ENCODE peak calls at places on chromosomes 6 and 20, in ten cellular contexts. One of them, this sample, is unnamed.
A peak's percentile ranks its signal among the peaks of the same experiment; 100 is the strongest.

GRCh38 chr6:154515808-154516207 is 5.3 kb upstream of the CNKSR3 start:
- DNase-seq in T-helper 17 cell: no peak
- DNase-seq in NCI-H2029 treated with DMSO at 0.1 percent for 48 hours: no peak
- DNase-seq in C1 segment of cervical spinal cord: no peak
- DNase-seq in GM12892: no peak
- DNase-seq in stimulated activated CD8-positive, alpha-beta memory T cell treated with anti-CD3 and anti-CD28 coated beads, Interleukin-2, amount 100 ng/mL, for 1 hour: no peak
- DNase-seq in memory B cell: no peak
- DNase-seq in retina: no peak
- DNase-seq in EH: no peak
- DNase-seq in activated T-helper 1 cell treated with anti-CD3 and anti-CD28 coated beads, Interleukin-12 subunit alpha, Interleukin-12 subunit beta, Interleukin-2, Interleukin-4 antibody, amounts not matched to agents 30 ng/mL and 10 ng/mL and 1 ng/mL, durations not matched to agents 14 hours and 24 hours and 36 hours: no peak
- DNase-seq in this sample: no peak

GRCh38 chr20:4894981-4895381 is 106.3 kb downstream of the SLC23A2 start:
- DNase-seq in T-helper 17 cell: no peak
- DNase-seq in NCI-H2029 treated with DMSO at 0.1 percent for 48 hours: no peak
- DNase-seq in C1 segment of cervical spinal cord: no peak
- DNase-seq in GM12892: no peak
- DNase-seq in stimulated activated CD8-positive, alpha-beta memory T cell treated with anti-CD3 and anti-CD28 coated beads, Interleukin-2, amount 100 ng/mL, for 1 hour: no peak
- DNase-seq in memory B cell: no peak
- DNase-seq in retina: peak; percentile 9
- DNase-seq in EH: no peak
- DNase-seq in activated T-helper 1 cell treated with anti-CD3 and anti-CD28 coated beads, Interleukin-12 subunit alpha, Interleukin-12 subunit beta, Interleukin-2, Interleukin-4 antibody, amounts not matched to agents 30 ng/mL and 10 ng/mL and 1 ng/mL, durations not matched to agents 14 hours and 24 hours and 36 hours: no peak
- DNase-seq in this sample: no peak

GRCh38 chr6:133551847-133552331 is 310.7 kb downstream of the EYA4 start:
- DNase-seq in T-helper 17 cell: no peak
- DNase-seq in NCI-H2029 treated with DMSO at 0.1 percent for 48 hours: no peak
- DNase-seq in C1 segment of cervical spinal cord: no peak
- DNase-seq in GM12892: no peak
- DNase-seq in stimulated activated CD8-positive, alpha-beta memory T cell treated with anti-CD3 and anti-CD28 coated beads, Interleukin-2, amount 100 ng/mL, for 1 hour: no peak
- DNase-seq in memory B cell: no peak
- DNase-seq in retina: no peak
- DNase-seq in EH: peak; percentile 95
- DNase-seq in activated T-helper 1 cell treated with anti-CD3 and anti-CD28 coated beads, Interleukin-12 subunit alpha, Interleukin-12 subunit beta, Interleukin-2, Interleukin-4 antibody, amounts not matched to agents 30 ng/mL and 10 ng/mL and 1 ng/mL, durations not matched to agents 14 hours and 24 hours and 36 hours: no peak
- DNase-seq in this sample: peak; percentile 98

GRCh38 chr6:151240036-151240685 is 394 bp downstream of the AKAP12 start:
- DNase-seq in T-helper 17 cell: no peak
- DNase-seq in NCI-H2029 treated with DMSO at 0.1 percent for 48 hours: no peak
- DNase-seq in C1 segment of cervical spinal cord: peak; percentile 8
- DNase-seq in GM12892: peak; percentile 34
- DNase-seq in stimulated activated CD8-positive, alpha-beta memory T cell treated with anti-CD3 and anti-CD28 coated beads, Interleukin-2, amount 100 ng/mL, for 1 hour: no peak
- DNase-seq in memory B cell: peak; percentile 13
- DNase-seq in retina: peak; percentile 94
- DNase-seq in EH: peak; percentile 88
- DNase-seq in activated T-helper 1 cell treated with anti-CD3 and anti-CD28 coated beads, Interleukin-12 subunit alpha, Interleukin-12 subunit beta, Interleukin-2, Interleukin-4 antibody, amounts not matched to agents 30 ng/mL and 10 ng/mL and 1 ng/mL, durations not matched to agents 14 hours and 24 hours and 36 hours: no peak
- DNase-seq in this sample: peak; percentile 76

GRCh38 chr6:111989743-111990142 is 64.2 kb upstream of the CCN6 start:
- DNase-seq in T-helper 17 cell: no peak
- DNase-seq in NCI-H2029 treated with DMSO at 0.1 percent for 48 hours: no peak
- DNase-seq in C1 segment of cervical spinal cord: no peak
- DNase-seq in GM12892: no peak
- DNase-seq in stimulated activated CD8-positive, alpha-beta memory T cell treated with anti-CD3 and anti-CD28 coated beads, Interleukin-2, amount 100 ng/mL, for 1 hour: no peak
- DNase-seq in memory B cell: no peak
- DNase-seq in retina: no peak
- DNase-seq in EH: no peak
- DNase-seq in activated T-helper 1 cell treated with anti-CD3 and anti-CD28 coated beads, Interleukin-12 subunit alpha, Interleukin-12 subunit beta, Interleukin-2, Interleukin-4 antibody, amounts not matched to agents 30 ng/mL and 10 ng/mL and 1 ng/mL, durations not matched to agents 14 hours and 24 hours and 36 hours: no peak
- DNase-seq in this sample: no peak

GRCh38 chr20:25987073-25987927 is 290.6 kb upstream of the ZNF337 start:
- DNase-seq in T-helper 17 cell: peak; percentile 28
- DNase-seq in NCI-H2029 treated with DMSO at 0.1 percent for 48 hours: no peak
- DNase-seq in C1 segment of cervical spinal cord: no peak
- DNase-seq in GM12892: peak; percentile 44
- DNase-seq in stimulated activated CD8-positive, alpha-beta memory T cell treated with anti-CD3 and anti-CD28 coated beads, Interleukin-2, amount 100 ng/mL, for 1 hour: peak; percentile 37
- DNase-seq in memory B cell: peak; percentile 59
- DNase-seq in retina: peak; percentile 90
- DNase-seq in EH: peak; percentile 54
- DNase-seq in activated T-helper 1 cell treated with anti-CD3 and anti-CD28 coated beads, Interleukin-12 subunit alpha, Interleukin-12 subunit beta, Interleukin-2, Interleukin-4 antibody, amounts not matched to agents 30 ng/mL and 10 ng/mL and 1 ng/mL, durations not matched to agents 14 hours and 24 hours and 36 hours: peak; percentile 31
- DNase-seq in this sample: peak; percentile 74

GRCh38 chr6:139291813-139292619 is at the start of gene TXLNB:
- DNase-seq in T-helper 17 cell: peak; percentile 38
- DNase-seq in NCI-H2029 treated with DMSO at 0.1 percent for 48 hours: no peak
- DNase-seq in C1 segment of cervical spinal cord: no peak
- DNase-seq in GM12892: no peak
- DNase-seq in stimulated activated CD8-positive, alpha-beta memory T cell treated with anti-CD3 and anti-CD28 coated beads, Interleukin-2, amount 100 ng/mL, for 1 hour: peak; percentile 62
- DNase-seq in memory B cell: no peak
- DNase-seq in retina: peak; percentile 60
- DNase-seq in EH: peak; percentile 77
- DNase-seq in activated T-helper 1 cell treated with anti-CD3 and anti-CD28 coated beads, Interleukin-12 subunit alpha, Interleukin-12 subunit beta, Interleukin-2, Interleukin-4 antibody, amounts not matched to agents 30 ng/mL and 10 ng/mL and 1 ng/mL, durations not matched to agents 14 hours and 24 hours and 36 hours: peak; percentile 80
- DNase-seq in this sample: peak; percentile 92

GRCh38 chr6:66568271-66568670 is 861.2 kb upstream of the EYS start:
- DNase-seq in T-helper 17 cell: no peak
- DNase-seq in NCI-H2029 treated with DMSO at 0.1 percent for 48 hours: no peak
- DNase-seq in C1 segment of cervical spinal cord: no peak
- DNase-seq in GM12892: no peak
- DNase-seq in stimulated activated CD8-positive, alpha-beta memory T cell treated with anti-CD3 and anti-CD28 coated beads, Interleukin-2, amount 100 ng/mL, for 1 hour: no peak
- DNase-seq in memory B cell: no peak
- DNase-seq in retina: no peak
- DNase-seq in EH: no peak
- DNase-seq in activated T-helper 1 cell treated with anti-CD3 and anti-CD28 coated beads, Interleukin-12 subunit alpha, Interleukin-12 subunit beta, Interleukin-2, Interleukin-4 antibody, amounts not matched to agents 30 ng/mL and 10 ng/mL and 1 ng/mL, durations not matched to agents 14 hours and 24 hours and 36 hours: no peak
- DNase-seq in this sample: peak; percentile 26

GRCh38 chr6:134962421-134962820 is 12.5 kb upstream of the ALDH8A1 start:
- DNase-seq in T-helper 17 cell: no peak
- DNase-seq in NCI-H2029 treated with DMSO at 0.1 percent for 48 hours: no peak
- DNase-seq in C1 segment of cervical spinal cord: no peak
- DNase-seq in GM12892: no peak
- DNase-seq in stimulated activated CD8-positive, alpha-beta memory T cell treated with anti-CD3 and anti-CD28 coated beads, Interleukin-2, amount 100 ng/mL, for 1 hour: no peak
- DNase-seq in memory B cell: no peak
- DNase-seq in retina: no peak
- DNase-seq in EH: no peak
- DNase-seq in activated T-helper 1 cell treated with anti-CD3 and anti-CD28 coated beads, Interleukin-12 subunit alpha, Interleukin-12 subunit beta, Interleukin-2, Interleukin-4 antibody, amounts not matched to agents 30 ng/mL and 10 ng/mL and 1 ng/mL, durations not matched to agents 14 hours and 24 hours and 36 hours: no peak
- DNase-seq in this sample: no peak

GRCh38 chr20:45583502-45583901 is 4.4 kb upstream of the WFDC8 start:
- DNase-seq in T-helper 17 cell: no peak
- DNase-seq in NCI-H2029 treated with DMSO at 0.1 percent for 48 hours: no peak
- DNase-seq in C1 segment of cervical spinal cord: no peak
- DNase-seq in GM12892: no peak
- DNase-seq in stimulated activated CD8-positive, alpha-beta memory T cell treated with anti-CD3 and anti-CD28 coated beads, Interleukin-2, amount 100 ng/mL, for 1 hour: no peak
- DNase-seq in memory B cell: no peak
- DNase-seq in retina: no peak
- DNase-seq in EH: no peak
- DNase-seq in activated T-helper 1 cell treated with anti-CD3 and anti-CD28 coated beads, Interleukin-12 subunit alpha, Interleukin-12 subunit beta, Interleukin-2, Interleukin-4 antibody, amounts not matched to agents 30 ng/mL and 10 ng/mL and 1 ng/mL, durations not matched to agents 14 hours and 24 hours and 36 hours: no peak
- DNase-seq in this sample: no peak

GRCh38 chr20:588476-588875 is 21.6 kb downstream of the TCF15 start:
- DNase-seq in T-helper 17 cell: no peak
- DNase-seq in NCI-H2029 treated with DMSO at 0.1 percent for 48 hours: no peak
- DNase-seq in C1 segment of cervical spinal cord: no peak
- DNase-seq in GM12892: no peak
- DNase-seq in stimulated activated CD8-positive, alpha-beta memory T cell treated with anti-CD3 and anti-CD28 coated beads, Interleukin-2, amount 100 ng/mL, for 1 hour: no peak
- DNase-seq in memory B cell: no peak
- DNase-seq in retina: no peak
- DNase-seq in EH: no peak
- DNase-seq in activated T-helper 1 cell treated with anti-CD3 and anti-CD28 coated beads, Interleukin-12 subunit alpha, Interleukin-12 subunit beta, Interleukin-2, Interleukin-4 antibody, amounts not matched to agents 30 ng/mL and 10 ng/mL and 1 ng/mL, durations not matched to agents 14 hours and 24 hours and 36 hours: no peak
- DNase-seq in this sample: no peak

GRCh38 chr20:62633571-62634329 is 8.6 kb upstream of the SLCO4A1 start:
- DNase-seq in T-helper 17 cell: no peak
- DNase-seq in NCI-H2029 treated with DMSO at 0.1 percent for 48 hours: no peak
- DNase-seq in C1 segment of cervical spinal cord: no peak
- DNase-seq in GM12892: no peak
- DNase-seq in stimulated activated CD8-positive, alpha-beta memory T cell treated with anti-CD3 and anti-CD28 coated beads, Interleukin-2, amount 100 ng/mL, for 1 hour: no peak
- DNase-seq in memory B cell: no peak
- DNase-seq in retina: no peak
- DNase-seq in EH: no peak
- DNase-seq in activated T-helper 1 cell treated with anti-CD3 and anti-CD28 coated beads, Interleukin-12 subunit alpha, Interleukin-12 subunit beta, Interleukin-2, Interleukin-4 antibody, amounts not matched to agents 30 ng/mL and 10 ng/mL and 1 ng/mL, durations not matched to agents 14 hours and 24 hours and 36 hours: no peak
- DNase-seq in this sample: no peak

GRCh38 chr20:21613512-21613911 is 92.0 kb upstream of the PAX1 start:
- DNase-seq in T-helper 17 cell: no peak
- DNase-seq in NCI-H2029 treated with DMSO at 0.1 percent for 48 hours: peak; percentile 79
- DNase-seq in C1 segment of cervical spinal cord: no peak
- DNase-seq in GM12892: no peak
- DNase-seq in stimulated activated CD8-positive, alpha-beta memory T cell treated with anti-CD3 and anti-CD28 coated beads, Interleukin-2, amount 100 ng/mL, for 1 hour: no peak
- DNase-seq in memory B cell: no peak
- DNase-seq in retina: no peak
- DNase-seq in EH: no peak
- DNase-seq in activated T-helper 1 cell treated with anti-CD3 and anti-CD28 coated beads, Interleukin-12 subunit alpha, Interleukin-12 subunit beta, Interleukin-2, Interleukin-4 antibody, amounts not matched to agents 30 ng/mL and 10 ng/mL and 1 ng/mL, durations not matched to agents 14 hours and 24 hours and 36 hours: no peak
- DNase-seq in this sample: peak; percentile 78

GRCh38 chr6:169253745-169254238 is at the start of gene THBS2:
- DNase-seq in T-helper 17 cell: no peak
- DNase-seq in NCI-H2029 treated with DMSO at 0.1 percent for 48 hours: no peak
- DNase-seq in C1 segment of cervical spinal cord: no peak
- DNase-seq in GM12892: no peak
- DNase-seq in stimulated activated CD8-positive, alpha-beta memory T cell treated with anti-CD3 and anti-CD28 coated beads, Interleukin-2, amount 100 ng/mL, for 1 hour: no peak
- DNase-seq in memory B cell: no peak
- DNase-seq in retina: peak; percentile 82
- DNase-seq in EH: peak; percentile 99
- DNase-seq in activated T-helper 1 cell treated with anti-CD3 and anti-CD28 coated beads, Interleukin-12 subunit alpha, Interleukin-12 subunit beta, Interleukin-2, Interleukin-4 antibody, amounts not matched to agents 30 ng/mL and 10 ng/mL and 1 ng/mL, durations not matched to agents 14 hours and 24 hours and 36 hours: no peak
- DNase-seq in this sample: peak; percentile 90

GRCh38 chr6:147434508-147434907 is 74.0 kb upstream of the SAMD5 start:
- DNase-seq in T-helper 17 cell: no peak
- DNase-seq in NCI-H2029 treated with DMSO at 0.1 percent for 48 hours: no peak
- DNase-seq in C1 segment of cervical spinal cord: no peak
- DNase-seq in GM12892: no peak
- DNase-seq in stimulated activated CD8-positive, alpha-beta memory T cell treated with anti-CD3 and anti-CD28 coated beads, Interleukin-2, amount 100 ng/mL, for 1 hour: no peak
- DNase-seq in memory B cell: no peak
- DNase-seq in retina: no peak
- DNase-seq in EH: peak; percentile 25
- DNase-seq in activated T-helper 1 cell treated with anti-CD3 and anti-CD28 coated beads, Interleukin-12 subunit alpha, Interleukin-12 subunit beta, Interleukin-2, Interleukin-4 antibody, amounts not matched to agents 30 ng/mL and 10 ng/mL and 1 ng/mL, durations not matched to agents 14 hours and 24 hours and 36 hours: no peak
- DNase-seq in this sample: no peak

GRCh38 chr6:155949256-155949655 is 493.6 kb upstream of the NOX3 start:
- DNase-seq in T-helper 17 cell: no peak
- DNase-seq in NCI-H2029 treated with DMSO at 0.1 percent for 48 hours: no peak
- DNase-seq in C1 segment of cervical spinal cord: no peak
- DNase-seq in GM12892: no peak
- DNase-seq in stimulated activated CD8-positive, alpha-beta memory T cell treated with anti-CD3 and anti-CD28 coated beads, Interleukin-2, amount 100 ng/mL, for 1 hour: no peak
- DNase-seq in memory B cell: no peak
- DNase-seq in retina: no peak
- DNase-seq in EH: no peak
- DNase-seq in activated T-helper 1 cell treated with anti-CD3 and anti-CD28 coated beads, Interleukin-12 subunit alpha, Interleukin-12 subunit beta, Interleukin-2, Interleukin-4 antibody, amounts not matched to agents 30 ng/mL and 10 ng/mL and 1 ng/mL, durations not matched to agents 14 hours and 24 hours and 36 hours: no peak
- DNase-seq in this sample: no peak

GRCh38 chr6:10518461-10519216 is 2.5 kb upstream of the GCNT2 start:
- DNase-seq in T-helper 17 cell: no peak
- DNase-seq in NCI-H2029 treated with DMSO at 0.1 percent for 48 hours: no peak
- DNase-seq in C1 segment of cervical spinal cord: no peak
- DNase-seq in GM12892: no peak
- DNase-seq in stimulated activated CD8-positive, alpha-beta memory T cell treated with anti-CD3 and anti-CD28 coated beads, Interleukin-2, amount 100 ng/mL, for 1 hour: no peak
- DNase-seq in memory B cell: no peak
- DNase-seq in retina: no peak
- DNase-seq in EH: peak; percentile 54
- DNase-seq in activated T-helper 1 cell treated with anti-CD3 and anti-CD28 coated beads, Interleukin-12 subunit alpha, Interleukin-12 subunit beta, Interleukin-2, Interleukin-4 antibody, amounts not matched to agents 30 ng/mL and 10 ng/mL and 1 ng/mL, durations not matched to agents 14 hours and 24 hours and 36 hours: no peak
- DNase-seq in this sample: peak; percentile 73

GRCh38 chr20:23157741-23158140 is 71.6 kb upstream of the CD93 start:
- DNase-seq in T-helper 17 cell: no peak
- DNase-seq in NCI-H2029 treated with DMSO at 0.1 percent for 48 hours: no peak
- DNase-seq in C1 segment of cervical spinal cord: no peak
- DNase-seq in GM12892: no peak
- DNase-seq in stimulated activated CD8-positive, alpha-beta memory T cell treated with anti-CD3 and anti-CD28 coated beads, Interleukin-2, amount 100 ng/mL, for 1 hour: no peak
- DNase-seq in memory B cell: no peak
- DNase-seq in retina: no peak
- DNase-seq in EH: no peak
- DNase-seq in activated T-helper 1 cell treated with anti-CD3 and anti-CD28 coated beads, Interleukin-12 subunit alpha, Interleukin-12 subunit beta, Interleukin-2, Interleukin-4 antibody, amounts not matched to agents 30 ng/mL and 10 ng/mL and 1 ng/mL, durations not matched to agents 14 hours and 24 hours and 36 hours: no peak
- DNase-seq in this sample: peak; percentile 98

GRCh38 chr6:166942393-166943168 is 13.8 kb downstream of the RNASET2 start:
- DNase-seq in T-helper 17 cell: peak; percentile 32
- DNase-seq in NCI-H2029 treated with DMSO at 0.1 percent for 48 hours: no peak
- DNase-seq in C1 segment of cervical spinal cord: no peak
- DNase-seq in GM12892: no peak
- DNase-seq in stimulated activated CD8-positive, alpha-beta memory T cell treated with anti-CD3 and anti-CD28 coated beads, Interleukin-2, amount 100 ng/mL, for 1 hour: no peak
- DNase-seq in memory B cell: no peak
- DNase-seq in retina: no peak
- DNase-seq in EH: no peak
- DNase-seq in activated T-helper 1 cell treated with anti-CD3 and anti-CD28 coated beads, Interleukin-12 subunit alpha, Interleukin-12 subunit beta, Interleukin-2, Interleukin-4 antibody, amounts not matched to agents 30 ng/mL and 10 ng/mL and 1 ng/mL, durations not matched to agents 14 hours and 24 hours and 36 hours: peak; percentile 55
- DNase-seq in this sample: no peak

GRCh38 chr6:139135578-139136545 is 982 bp downstream of the HECA start:
- DNase-seq in T-helper 17 cell: peak; percentile 55
- DNase-seq in NCI-H2029 treated with DMSO at 0.1 percent for 48 hours: no peak
- DNase-seq in C1 segment of cervical spinal cord: no peak
- DNase-seq in GM12892: peak; percentile 25
- DNase-seq in stimulated activated CD8-positive, alpha-beta memory T cell treated with anti-CD3 and anti-CD28 coated beads, Interleukin-2, amount 100 ng/mL, for 1 hour: peak; percentile 34
- DNase-seq in memory B cell: peak; percentile 55
- DNase-seq in retina: peak; percentile 64
- DNase-seq in EH: peak; percentile 42
- DNase-seq in activated T-helper 1 cell treated with anti-CD3 and anti-CD28 coated beads, Interleukin-12 subunit alpha, Interleukin-12 subunit beta, Interleukin-2, Interleukin-4 antibody, amounts not matched to agents 30 ng/mL and 10 ng/mL and 1 ng/mL, durations not matched to agents 14 hours and 24 hours and 36 hours: peak; percentile 60
- DNase-seq in this sample: peak; percentile 39

GRCh38 chr20:13941031-13941430 is 49.4 kb downstream of the SEL1L2 start:
- DNase-seq in T-helper 17 cell: no peak
- DNase-seq in NCI-H2029 treated with DMSO at 0.1 percent for 48 hours: no peak
- DNase-seq in C1 segment of cervical spinal cord: no peak
- DNase-seq in GM12892: no peak
- DNase-seq in stimulated activated CD8-positive, alpha-beta memory T cell treated with anti-CD3 and anti-CD28 coated beads, Interleukin-2, amount 100 ng/mL, for 1 hour: no peak
- DNase-seq in memory B cell: no peak
- DNase-seq in retina: no peak
- DNase-seq in EH: no peak
- DNase-seq in activated T-helper 1 cell treated with anti-CD3 and anti-CD28 coated beads, Interleukin-12 subunit alpha, Interleukin-12 subunit beta, Interleukin-2, Interleukin-4 antibody, amounts not matched to agents 30 ng/mL and 10 ng/mL and 1 ng/mL, durations not matched to agents 14 hours and 24 hours and 36 hours: no peak
- DNase-seq in this sample: no peak

GRCh38 chr20:19081937-19082336 is 130.5 kb upstream of the SLC24A3 start:
- DNase-seq in T-helper 17 cell: no peak
- DNase-seq in NCI-H2029 treated with DMSO at 0.1 percent for 48 hours: no peak
- DNase-seq in C1 segment of cervical spinal cord: no peak
- DNase-seq in GM12892: no peak
- DNase-seq in stimulated activated CD8-positive, alpha-beta memory T cell treated with anti-CD3 and anti-CD28 coated beads, Interleukin-2, amount 100 ng/mL, for 1 hour: no peak
- DNase-seq in memory B cell: no peak
- DNase-seq in retina: no peak
- DNase-seq in EH: no peak
- DNase-seq in activated T-helper 1 cell treated with anti-CD3 and anti-CD28 coated beads, Interleukin-12 subunit alpha, Interleukin-12 subunit beta, Interleukin-2, Interleukin-4 antibody, amounts not matched to agents 30 ng/mL and 10 ng/mL and 1 ng/mL, durations not matched to agents 14 hours and 24 hours and 36 hours: no peak
- DNase-seq in this sample: no peak

GRCh38 chr6:97205936-97206335 is 77.1 kb downstream of the MMS22L start:
- DNase-seq in T-helper 17 cell: no peak
- DNase-seq in NCI-H2029 treated with DMSO at 0.1 percent for 48 hours: no peak
- DNase-seq in C1 segment of cervical spinal cord: no peak
- DNase-seq in GM12892: no peak
- DNase-seq in stimulated activated CD8-positive, alpha-beta memory T cell treated with anti-CD3 and anti-CD28 coated beads, Interleukin-2, amount 100 ng/mL, for 1 hour: no peak
- DNase-seq in memory B cell: no peak
- DNase-seq in retina: no peak
- DNase-seq in EH: no peak
- DNase-seq in activated T-helper 1 cell treated with anti-CD3 and anti-CD28 coated beads, Interleukin-12 subunit alpha, Interleukin-12 subunit beta, Interleukin-2, Interleukin-4 antibody, amounts not matched to agents 30 ng/mL and 10 ng/mL and 1 ng/mL, durations not matched to agents 14 hours and 24 hours and 36 hours: no peak
- DNase-seq in this sample: no peak

GRCh38 chr20:50580016-50580747 is 70.0 kb downstream of the PTPN1 start:
- DNase-seq in T-helper 17 cell: no peak
- DNase-seq in NCI-H2029 treated with DMSO at 0.1 percent for 48 hours: no peak
- DNase-seq in C1 segment of cervical spinal cord: no peak
- DNase-seq in GM12892: no peak
- DNase-seq in stimulated activated CD8-positive, alpha-beta memory T cell treated with anti-CD3 and anti-CD28 coated beads, Interleukin-2, amount 100 ng/mL, for 1 hour: peak; percentile 23
- DNase-seq in memory B cell: peak; percentile 77
- DNase-seq in retina: peak; percentile 69
- DNase-seq in EH: peak; percentile 65
- DNase-seq in activated T-helper 1 cell treated with anti-CD3 and anti-CD28 coated beads, Interleukin-12 subunit alpha, Interleukin-12 subunit beta, Interleukin-2, Interleukin-4 antibody, amounts not matched to agents 30 ng/mL and 10 ng/mL and 1 ng/mL, durations not matched to agents 14 hours and 24 hours and 36 hours: no peak
- DNase-seq in this sample: peak; percentile 59

GRCh38 chr6:42194056-42194455 is 700 bp downstream of the GUCA1B start:
- DNase-seq in T-helper 17 cell: no peak
- DNase-seq in NCI-H2029 treated with DMSO at 0.1 percent for 48 hours: no peak
- DNase-seq in C1 segment of cervical spinal cord: no peak
- DNase-seq in GM12892: no peak
- DNase-seq in stimulated activated CD8-positive, alpha-beta memory T cell treated with anti-CD3 and anti-CD28 coated beads, Interleukin-2, amount 100 ng/mL, for 1 hour: no peak
- DNase-seq in memory B cell: no peak
- DNase-seq in retina: no peak
- DNase-seq in EH: no peak
- DNase-seq in activated T-helper 1 cell treated with anti-CD3 and anti-CD28 coated beads, Interleukin-12 subunit alpha, Interleukin-12 subunit beta, Interleukin-2, Interleukin-4 antibody, amounts not matched to agents 30 ng/mL and 10 ng/mL and 1 ng/mL, durations not matched to agents 14 hours and 24 hours and 36 hours: no peak
- DNase-seq in this sample: no peak